ENCODE peak calls at places on chromosomes 1 and 21, in six cellular contexts. G is sigmoid colon; T is MG63; N is IMR-90; Z is pancreas; H is CD8-positive, alpha-beta memory T cell. I is an unnamed sample. For H3K36me3, the result is how much of the 10 kb centered on the place peaks cover.

GRCh38 chr1:97094257-97094972 is 372.8 kb downstream of the PTBP2 start:
- DNase-seq in G (no peak), T (no peak), N (peak), Z (no peak), H (no peak), I (peak)

GRCh38 chr1:237911911-237912310 is 21.2 kb upstream of the ZP4 start:
- DNase-seq in G (no peak), T (no peak), N (peak), Z (no peak), H (no peak), I (no peak)

GRCh38 chr1:185499986-185500626 is 183.1 kb upstream of the IVNS1ABP start:
- DNase-seq in G (no peak), T (peak), N (peak), Z (no peak), H (no peak), I (peak)

GRCh38 chr21:14773777-14774345 is 227.7 kb upstream of the SAMSN1 start:
- DNase-seq in G (peak), T (no peak), N (no peak), Z (no peak), H (peak), I (no peak)

GRCh38 chr1:41568204-41568603 is 83.7 kb upstream of the EDN2 start:
- DNase-seq in G (no peak), T (no peak), N (no peak), Z (no peak), H (no peak), I (no peak)

GRCh38 chr1:52674497-52675384 is 23.4 kb downstream of the COA7 start:
- DNase-seq in G (no peak), T (peak), N (peak), Z (no peak), H (no peak), I (no peak)

GRCh38 chr1:151980287-151981177 is 13.1 kb downstream of the S100A10 start:
- DNase-seq in G (no peak), T (peak), N (peak), Z (no peak), H (no peak), I (peak)

GRCh38 chr1:9382923-9383491 is 90.3 kb downstream of the SPSB1 start:
- DNase-seq in G (no peak), T (no peak), N (no peak), Z (no peak), H (no peak), I (no peak)

GRCh38 chr1:55702064-55702463 is 486.9 kb upstream of the USP24 start:
- DNase-seq in G (no peak), T (no peak), N (no peak), Z (no peak), H (no peak), I (no peak)

GRCh38 chr1:2606806-2607680 is 20.5 kb downstream of the PRXL2B start:
- DNase-seq in G (no peak), T (no peak), N (no peak), Z (peak), H (no peak), I (no peak)

GRCh38 chr1:152398812-152399698 is 15.0 kb downstream of the CRNN start:
- DNase-seq in G (no peak), T (no peak), N (no peak), Z (no peak), H (no peak), I (no peak)

GRCh38 chr1:95039360-95040031 is 33.3 kb downstream of the ALG14 start:
- DNase-seq in G (no peak), T (no peak), N (peak), Z (peak), H (no peak), I (no peak)

GRCh38 chr21:37266515-37267221 is 466 bp downstream of the VPS26C start:
- DNase-seq in G (peak), T (peak), N (peak), Z (peak), H (no peak), I (no peak)

GRCh38 chr1:225911207-225912130 is 12.6 kb downstream of the PYCR2 start:
- DNase-seq in G (peak), T (peak), N (peak), Z (peak), H (peak), I (no peak)

GRCh38 chr1:38151399-38151798 is 104.8 kb upstream of the POU3F1 start:
- DNase-seq in G (no peak), T (no peak), N (no peak), Z (no peak), H (no peak), I (no peak)

GRCh38 chr1:24364975-24365678 is 46.0 kb downstream of the GRHL3 start:
- DNase-seq in G (peak), T (peak), N (peak), Z (no peak), H (no peak), I (peak)

GRCh38 chr1:174068000-174068399 is 45.8 kb upstream of the RC3H1 start:
- DNase-seq in G (no peak), T (no peak), N (peak), Z (no peak), H (no peak), I (no peak)

GRCh38 chr1:10646347-10646861 is 150.0 kb downstream of the CASZ1 start:
- DNase-seq in G (no peak), T (peak), N (peak), Z (no peak), H (no peak), I (no peak)

GRCh38 chr1:175602186-175602585 is 141.2 kb downstream of the TNR start:
- DNase-seq in G (no peak), T (no peak), N (no peak), Z (no peak), H (no peak), I (no peak)

GRCh38 chr21:36463991-36464390 is 15.9 kb downstream of the CLDN14 start:
- DNase-seq in G (no peak), T (no peak), N (no peak), Z (no peak), H (no peak), I (no peak)

GRCh38 chr21:41024341-41025056 is 143.5 kb upstream of the BACE2 start:
- DNase-seq in G (no peak), T (no peak), N (no peak), Z (no peak), H (no peak), I (no peak)

GRCh38 chr1:204445860-204446412 is 34.3 kb upstream of the PPP1R15B start:
- DNase-seq in G (no peak), T (peak), N (peak), Z (no peak), H (peak), I (no peak)

GRCh38 chr21:16800536-16800935 is 712.3 kb upstream of the CXADR start:
- DNase-seq in G (no peak), T (no peak), N (no peak), Z (no peak), H (no peak), I (no peak)

GRCh38 chr1:7916431-7916830 is 24.2 kb downstream of the TNFRSF9 start:
- DNase-seq in G (no peak), T (no peak), N (no peak), Z (no peak), H (no peak), I (no peak)

GRCh38 chr1:193270996-193271395 is 84.6 kb upstream of the B3GALT2 start:
- DNase-seq in G (no peak), T (no peak), N (peak), Z (no peak), H (no peak), I (no peak)

GRCh38 chr21:31042080-31042464 is 3.8 kb upstream of the KRTAP19-8 start:
- DNase-seq in G (no peak), T (no peak), N (no peak), Z (no peak), H (no peak), I (no peak)

GRCh38 chr1:108663074-108663473 is 2.2 kb upstream of the HENMT1 start:
- DNase-seq in G (no peak), T (no peak), N (no peak), Z (no peak), H (no peak), I (no peak)

GRCh38 chr21:38170705-38171682 is 85.8 kb upstream of the KCNJ15 start:
- DNase-seq in G (no peak), T (no peak), N (peak), Z (no peak), H (no peak), I (no peak)

GRCh38 chr1:197799271-197799670 is 24.0 kb upstream of the DENND1B start:
- DNase-seq in G (no peak), T (peak), N (peak), Z (no peak), H (no peak), I (no peak)

GRCh38 chr1:3050603-3051002 is 18.4 kb upstream of the PRDM16 start:
- DNase-seq in G (no peak), T (no peak), N (no peak), Z (no peak), H (no peak), I (no peak)

GRCh38 chr1:37734629-37735591 is 30.0 kb downstream of the EPHA10 start:
- DNase-seq in G (no peak), T (no peak), N (no peak), Z (no peak), H (no peak), I (no peak)

GRCh38 chr21:46083271-46084040 is 14.5 kb upstream of the COL6A2 start:
- DNase-seq in G (peak), T (no peak), N (no peak), Z (no peak), H (no peak), I (peak)

GRCh38 chr1:93689521-93690223 is 8.0 kb upstream of the BCAR3 start:
- DNase-seq in G (no peak), T (no peak), N (no peak), Z (no peak), H (no peak), I (no peak)

GRCh38 chr1:233016798-233017197 is 66.4 kb downstream of the NTPCR start:
- DNase-seq in G (no peak), T (no peak), N (peak), Z (no peak), H (no peak), I (no peak)

GRCh38 chr1:107430540-107431228 is 289.8 kb downstream of the NTNG1 start:
- DNase-seq in G (no peak), T (peak), N (peak), Z (no peak), H (peak), I (no peak)

GRCh38 chr21:42423197-42423675 is 19.5 kb downstream of the UBASH3A start:
- DNase-seq in G (no peak), T (no peak), N (no peak), Z (no peak), H (peak), I (no peak)

GRCh38 chr21:37419228-37419906 is 52.8 kb downstream of the DYRK1A start:
- DNase-seq in G (no peak), T (no peak), N (no peak), Z (no peak), H (no peak), I (no peak)

GRCh38 chr1:208245185-208245705 is 1.1 kb upstream of the PLXNA2 start:
- DNase-seq in G (peak), T (peak), N (peak), Z (peak), H (peak), I (peak)
- H3K4me3 ChIP-seq in G (peak), T (no peak), N (peak), Z (peak), H (peak), I (no peak)

GRCh38 chr1:45687753-45688737 is at the start of gene TMEM69:
- DNase-seq in G (peak), T (peak), N (peak), Z (peak), H (peak), I (no peak)
- H3K36me3 ChIP-seq in G (under half), T (under half), N (under half), Z (under half), H (under half), I (under half)

GRCh38 chr1:26047278-26047874 is 1.5 kb upstream of the SLC30A2 start:
- DNase-seq in G (no peak), T (no peak), N (no peak), Z (no peak), H (no peak), I (no peak)

GRCh38 chr1:26044971-26045711 is 777 bp downstream of the SLC30A2 start:
- DNase-seq in G (no peak), T (no peak), N (no peak), Z (peak), H (no peak), I (no peak)

GRCh38 chr1:26044414-26044813 is 1.5 kb downstream of the SLC30A2 start:
- DNase-seq in G (no peak), T (no peak), N (no peak), Z (no peak), H (no peak), I (no peak)

GRCh38 chr1:26046313-26047031 is 554 bp upstream of the SLC30A2 start:
- DNase-seq in G (no peak), T (no peak), N (no peak), Z (peak), H (no peak), I (no peak)

DNA sequence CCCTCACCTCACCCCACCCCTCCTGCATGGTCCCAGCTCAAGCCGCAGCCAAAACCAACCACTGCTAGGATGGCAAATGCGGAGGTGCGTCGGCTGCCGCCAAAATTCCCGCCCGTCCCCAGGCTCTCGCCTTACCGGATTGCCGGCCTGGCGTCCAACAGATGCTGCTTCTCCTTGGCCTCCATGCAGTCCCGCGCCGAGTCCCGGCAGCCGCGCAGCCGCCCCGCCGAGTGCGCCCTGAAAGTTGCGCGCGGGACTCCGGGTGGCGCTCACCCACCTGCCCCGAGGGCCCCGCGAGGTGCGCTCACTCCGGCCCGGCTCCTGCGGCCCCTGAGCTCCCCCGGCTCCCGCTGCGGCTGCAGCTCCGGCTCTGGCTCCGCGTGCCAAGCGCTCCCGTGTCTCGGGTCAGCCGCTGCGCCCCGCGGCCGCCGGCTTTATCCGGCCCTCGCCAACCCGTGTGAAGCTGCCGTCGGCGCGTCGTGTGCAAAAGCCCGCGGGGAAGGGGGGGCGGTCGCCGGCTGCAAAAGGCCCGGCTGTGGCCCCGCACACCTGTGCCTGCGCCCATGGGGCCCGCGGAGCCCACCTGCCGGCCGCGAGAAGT is at the start of gene SLC30A2:
- DNase-seq in G (no peak), T (peak), N (no peak), Z (peak), H (no peak), I (no peak)
- H3K4me3 ChIP-seq in G (no peak), T (no peak), N (no peak), Z (peak), H (no peak), I (no peak)

GRCh38 chr1:202154148-202154765 is 6.1 kb downstream of the PTPN7 start:
- DNase-seq in G (no peak), T (no peak), N (no peak), Z (no peak), H (no peak), I (no peak)

GRCh38 chr1:202155478-202156021 is 4.9 kb downstream of the PTPN7 start:
- DNase-seq in G (no peak), T (peak), N (peak), Z (no peak), H (peak), I (no peak)

GRCh38 chr1:202156590-202156989 is 3.8 kb downstream of the PTPN7 start:
- DNase-seq in G (no peak), T (no peak), N (no peak), Z (no peak), H (no peak), I (no peak)

GRCh38 chr1:202153284-202153683 is 7.1 kb downstream of the PTPN7 start:
- DNase-seq in G (no peak), T (no peak), N (no peak), Z (no peak), H (no peak), I (no peak)

GRCh38 chr1:202154766-202155477 is 5.5 kb downstream of the PTPN7 start:
- DNase-seq in G (no peak), T (peak), N (peak), Z (no peak), H (peak), I (no peak)
- H3K36me3 ChIP-seq in G (under half), T (under half), N (under half), Z (under half), H (half or more), I (under half)

I was measured in BJ.